ENCODE peak calls at places on chromosomes 1 and 21, in four cellular contexts. N is HepG2, O is GM12878, C is K562. G is an unnamed sample.

GRCh38 chr1:180265201-180265600 is 35.1 kb downstream of the LHX4 start:
- DNase-seq in O (no peak), N (no peak), C (no peak), G (no peak)

GRCh38 chr1:152141971-152142584 is 16.9 kb downstream of the RPTN start:
- DNase-seq in N (peak), O (no peak), C (peak), G (peak)

GRCh38 chr21:41316200-41316599 is 401 bp upstream of the FAM3B start:
- DNase-seq in O (no peak), N (no peak), C (no peak), G (no peak)

GRCh38 chr1:11977625-11978024 is 2.6 kb upstream of the MFN2 start:
- DNase-seq in C (no peak), O (no peak), N (no peak), G (no peak)

GRCh38 chr1:198669023-198669698 is 30.3 kb downstream of the PTPRC start:
- DNase-seq in N (peak), O (peak), C (peak), G (peak)

GRCh38 chr1:211783897-211784296 is 46.7 kb downstream of the LPGAT1 start:
- DNase-seq in O (no peak), C (no peak), N (peak), G (peak)

GRCh38 chr1:209989525-209989924 is 51.5 kb downstream of the SYT14 start:
- DNase-seq in C (peak), O (no peak), N (no peak), G (peak)

GRCh38 chr1:116679091-116679827 is 11.7 kb upstream of the IGSF3 start:
- DNase-seq in O (no peak), C (peak), N (no peak), G (no peak)

GRCh38 chr1:234212764-234213406 is 160.4 kb upstream of the COA6 start:
- DNase-seq in N (peak), O (peak), C (peak), G (peak)

GRCh38 chr1:26581287-26581651 is 51.7 kb downstream of the RPS6KA1 start:
- DNase-seq in C (no peak), O (no peak), N (peak), G (no peak)

GRCh38 chr1:30603081-30603858 is 120.1 kb downstream of the MATN1 start:
- DNase-seq in C (no peak), O (no peak), N (no peak), G (no peak)

GRCh38 chr1:925532-926421 is 2.1 kb downstream of the SAMD11 start:
- DNase-seq in O (no peak), N (no peak), C (peak), G (no peak)

GRCh38 chr1:100955322-100955721 is 59.4 kb downstream of the SLC30A7 start:
- DNase-seq in O (no peak), C (no peak), N (no peak), G (no peak)

GRCh38 chr21:33936221-33937038 is 20.8 kb upstream of the ATP5PO start:
- DNase-seq in N (no peak), C (no peak), O (no peak), G (no peak)

GRCh38 chr21:33761104-33762036 is 119.1 kb downstream of the ITSN1 start:
- DNase-seq in N (peak), O (no peak), C (peak), G (peak)

GRCh38 chr1:10522324-10522860 is 47.6 kb downstream of the PEX14 start:
- DNase-seq in N (no peak), C (no peak), O (no peak), G (no peak)

GRCh38 chr21:36203603-36203889 is 46.9 kb downstream of the DOP1B start:
- DNase-seq in O (peak), C (no peak), N (peak), G (peak)

GRCh38 chr1:43975249-43975961 is 645 bp downstream of the ATP6V0B start:
- DNase-seq in N (no peak), O (no peak), C (peak), G (no peak)

GRCh38 chr21:37375866-37376574 is 9.4 kb downstream of the DYRK1A start:
- DNase-seq in C (no peak), N (no peak), O (no peak), G (no peak)

GRCh38 chr1:183185941-183186490 is at the start of gene LAMC2:
- DNase-seq in C (no peak), N (no peak), O (no peak), G (peak)
- TF ChIP-seq POLR2AphosphoS2 in C (no peak), N (no peak), O (no peak), G (no peak)

GRCh38 chr1:200530551-200531261 is 89.8 kb downstream of the KIF14 start:
- DNase-seq in N (no peak), O (no peak), C (no peak), G (no peak)
- TF ChIP-seq POLR2AphosphoS2 in N (no peak), O (no peak), C (no peak), G (no peak)

DNA sequence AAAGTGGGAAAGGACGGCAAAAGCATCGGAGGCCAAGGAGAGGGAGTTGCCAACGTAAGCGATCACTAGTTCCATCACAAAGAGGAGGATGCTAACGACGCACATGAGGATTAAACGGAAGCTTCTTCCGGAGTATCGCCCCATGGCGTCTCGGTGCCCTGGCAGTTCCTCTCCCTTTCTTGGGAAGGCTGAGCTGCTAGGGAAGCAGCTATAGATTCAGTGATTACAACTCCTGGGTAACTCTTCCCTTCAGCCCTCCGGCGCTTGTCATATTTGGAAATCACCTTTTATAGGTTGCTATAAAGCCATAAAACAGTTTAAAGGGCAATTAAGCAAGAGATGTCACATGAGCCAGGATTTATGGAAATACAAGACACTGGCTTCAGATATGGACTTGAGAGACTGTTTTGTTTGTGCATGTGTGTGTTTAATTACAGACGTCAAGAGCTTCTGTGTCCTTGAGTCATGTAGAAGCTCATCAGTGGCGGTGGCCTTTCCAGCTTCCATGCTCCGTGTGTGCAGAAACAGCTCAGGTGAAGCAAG is 30.6 kb upstream of the SLC30A10 start:
- DNase-seq in O (no peak), C (no peak), N (no peak), G (no peak)
- TF ChIP-seq POLR2AphosphoS2 in O (no peak), C (no peak), N (no peak), G (no peak)

GRCh38 chr1:51548986-51549619 is 30.0 kb upstream of the EPS15 start:
- DNase-seq in C (no peak), O (no peak), N (no peak), G (no peak)
- TF ChIP-seq POLR2AphosphoS2 in C (no peak), O (no peak), N (no peak), G (no peak)

G was measured in A549.